ENCODE peak calls at places on chromosomes 11 and 22, in five cellular contexts. U, A, I, Y and J are unnamed samples.

GRCh38 chr22:46632646-46633249 is 12.6 kb downstream of the GRAMD4 start:
- DNase-seq in A (no peak), U (no peak), I (no peak), Y (no peak), J (no peak)

GRCh38 chr11:45412033-45412432 is 125.9 kb upstream of the SYT13 start:
- DNase-seq in Y (no peak), I (no peak), U (no peak), A (no peak), J (no peak)

GRCh38 chr11:112826026-112826425 is 135.2 kb upstream of the NCAM1 start:
- DNase-seq in I (no peak), U (no peak), A (no peak), Y (no peak), J (no peak)

GRCh38 chr11:102120437-102120935 is 10.2 kb downstream of the YAP1 start:
- DNase-seq in U (no peak), A (no peak), Y (no peak), I (no peak), J (no peak)

GRCh38 chr22:40426671-40427070 is 56.3 kb downstream of the SGSM3 start:
- DNase-seq in I (no peak), A (no peak), Y (no peak), U (no peak), J (no peak)

GRCh38 chr22:41943661-41944209 is 3.2 kb downstream of the CENPM start:
- DNase-seq in U (no peak), A (peak; percentile 17), Y (no peak), I (no peak), J (no peak)

GRCh38 chr22:46269564-46269963 is 1.8 kb downstream of the TTC38 start:
- DNase-seq in U (no peak), I (no peak), A (no peak), Y (no peak), J (no peak)

GRCh38 chr11:19093976-19094375 is 23.0 kb upstream of the ZDHHC13 start:
- DNase-seq in Y (no peak), A (no peak), U (no peak), I (no peak), J (no peak)

GRCh38 chr11:32713496-32713895 is 81.0 kb downstream of the CCDC73 start:
- DNase-seq in I (no peak), U (no peak), Y (no peak), A (no peak), J (no peak)

GRCh38 chr22:40345801-40346177 is 511 bp upstream of the ADSL start:
- DNase-seq in I (no peak), A (peak; percentile 68), Y (peak; percentile 43), U (no peak), J (peak; percentile 37)

DNA sequence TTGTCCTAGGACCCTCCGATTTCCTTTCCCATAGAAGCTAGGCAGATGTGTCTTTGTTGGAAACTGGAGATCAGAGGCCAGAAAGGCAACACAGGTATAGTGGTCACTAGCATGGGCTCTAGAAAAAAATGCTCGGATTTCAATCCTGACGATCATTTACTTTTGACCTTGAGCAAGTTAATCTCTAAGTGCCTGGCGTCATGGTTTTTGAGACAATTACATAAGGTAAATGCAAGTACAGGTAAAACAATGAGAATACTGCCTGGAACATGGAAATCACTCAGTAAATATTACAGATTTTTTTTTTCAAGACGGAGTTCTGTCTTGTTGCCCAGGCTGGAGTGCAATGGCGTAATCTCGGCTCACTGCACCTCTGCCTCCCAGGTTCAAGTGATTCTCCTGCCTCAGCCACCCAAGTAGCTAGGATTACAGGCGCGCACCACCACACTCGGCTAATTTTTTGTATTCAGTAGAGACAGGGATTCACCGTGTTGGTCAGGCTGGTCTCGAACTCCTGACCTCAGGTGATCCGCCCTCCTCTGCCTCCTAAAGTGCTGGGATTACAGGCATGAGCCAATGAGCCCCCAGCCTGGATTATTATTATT is 1.1 kb upstream of the DENND5A start:
- DNase-seq in I (no peak), Y (no peak), U (no peak), A (no peak), J (no peak)
- TF ChIP-seq CTCF in I (no peak), Y (no peak), U (no peak), A (no peak), J (no peak)

GRCh38 chr11:111454561-111455192 is 57.5 kb downstream of the BTG4 start:
- DNase-seq in Y (no peak), A (peak; percentile 57), I (peak; percentile 84), U (peak; percentile 49), J (no peak)
- TF ChIP-seq CTCF in Y (no peak), A (peak; percentile 52), I (peak; percentile 68), U (no peak), J (no peak)

GRCh38 chr11:83410605-83411565 is 124.7 kb upstream of the CCDC90B start:
- DNase-seq in Y (no peak), U (peak; percentile 80), I (no peak), A (no peak), J (no peak)
- TF ChIP-seq CTCF in Y (no peak), U (no peak), I (no peak), A (no peak), J (no peak)

DNA sequence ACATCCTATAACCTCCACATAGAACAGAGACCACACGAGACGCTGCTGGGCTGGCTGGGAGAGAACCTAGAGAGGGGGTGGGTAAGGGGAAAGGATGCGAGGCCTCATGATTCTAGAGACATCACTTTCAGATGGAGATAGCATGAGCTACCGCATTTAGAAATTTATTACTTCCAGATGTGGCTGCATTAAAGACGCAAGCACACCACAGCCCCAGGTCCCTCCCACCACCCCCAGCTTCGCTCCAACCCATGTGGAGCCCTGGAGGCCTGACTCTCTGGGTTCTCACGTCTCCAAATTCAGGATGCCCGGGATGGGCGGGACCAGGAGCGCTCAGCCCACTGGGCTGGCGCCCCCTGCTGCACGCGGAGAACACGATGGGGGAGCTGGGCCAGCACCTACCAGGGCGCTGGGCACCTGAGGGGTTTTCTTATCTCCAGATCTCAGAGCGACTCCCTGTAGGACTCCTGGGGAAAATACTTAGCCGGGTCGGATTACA is 13.6 kb downstream of the MRPL21 start:
- DNase-seq in I (peak; percentile 97), Y (no peak), A (no peak), U (no peak), J (no peak)
- TF ChIP-seq CTCF in I (peak; percentile 88), Y (no peak), A (no peak), U (peak; percentile 29), J (no peak)

GRCh38 chr11:70315726-70316125 is 45.2 kb downstream of the PPFIA1 start:
- DNase-seq in U (no peak), A (no peak), Y (no peak), I (no peak), J (no peak)

GRCh38 chr11:70317576-70318305 is 47.3 kb downstream of the PPFIA1 start:
- DNase-seq in I (no peak), A (no peak), Y (no peak), U (no peak), J (no peak)

GRCh38 chr11:70323811-70324210 is 53.3 kb downstream of the PPFIA1 start:
- DNase-seq in I (no peak), U (no peak), A (no peak), Y (no peak), J (no peak)

GRCh38 chr11:70322653-70323052 is 52.2 kb downstream of the PPFIA1 start:
- DNase-seq in I (no peak), Y (no peak), U (no peak), A (no peak), J (no peak)

DNA sequence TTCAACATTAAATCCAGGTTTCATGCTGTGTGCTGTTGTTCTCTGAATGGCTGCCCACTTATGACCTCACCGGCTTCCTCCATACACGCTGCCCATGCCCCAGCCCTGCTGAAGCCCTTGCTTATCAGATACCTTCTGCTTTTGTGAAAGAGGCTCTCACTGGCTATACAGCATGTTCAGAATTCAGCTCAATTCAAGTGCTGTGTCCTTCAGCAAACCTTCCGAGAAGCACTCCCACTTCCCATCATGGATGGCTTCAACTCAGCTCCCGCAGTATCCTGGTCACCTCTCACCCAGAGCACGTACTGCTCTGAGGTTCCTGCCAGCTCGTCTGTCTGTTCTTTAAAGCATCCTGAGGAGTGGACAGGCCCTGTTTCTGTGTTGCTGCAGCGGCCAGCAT is 49.2 kb downstream of the PPFIA1 start:
- DNase-seq in I (no peak), U (no peak), A (no peak), Y (no peak), J (no peak)
- TF ChIP-seq CTCF in I (no peak), U (no peak), A (no peak), Y (no peak), J (no peak)

GRCh38 chr11:133441964-133442660 is 90.2 kb downstream of the OPCML start:
- DNase-seq in U (no peak), I (no peak), Y (no peak), A (no peak), J (no peak)
- TF ChIP-seq CTCF in U (no peak), I (no peak), Y (no peak), A (no peak), J (no peak)

GRCh38 chr22:22207845-22208564 is 36.6 kb upstream of the VPREB1 start:
- DNase-seq in A (peak; percentile 95), U (peak; percentile 20), I (no peak), Y (peak; percentile 76), J (peak; percentile 80)
- TF ChIP-seq CTCF in A (peak; percentile 90), U (no peak), I (peak; percentile 55), Y (peak; percentile 78), J (no peak)

DNA sequence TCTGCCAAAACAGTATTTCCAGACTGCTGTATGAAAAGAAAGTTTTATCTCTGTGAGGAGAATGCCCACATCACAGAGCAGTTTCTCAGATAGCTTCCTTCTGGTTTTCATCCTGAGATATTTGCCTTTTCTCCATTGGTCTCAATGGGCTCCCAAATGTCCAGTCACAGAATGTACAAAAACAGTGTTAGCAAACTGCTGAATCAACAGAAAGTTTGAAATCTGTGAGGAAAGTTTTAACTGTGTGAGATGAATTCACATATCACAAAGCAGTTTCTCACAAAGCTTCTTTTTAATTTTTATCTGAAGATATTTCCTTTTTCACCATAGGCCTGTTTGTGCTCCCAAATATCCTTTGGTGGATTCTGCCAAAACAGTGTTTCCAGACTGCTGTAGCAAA is 207.2 kb upstream of the TRIM48 start:
- DNase-seq in A (no peak), Y (no peak), U (no peak), I (no peak), J (no peak)
- TF ChIP-seq CTCF in A (no peak), Y (no peak), U (no peak), I (no peak), J (no peak)

DNA sequence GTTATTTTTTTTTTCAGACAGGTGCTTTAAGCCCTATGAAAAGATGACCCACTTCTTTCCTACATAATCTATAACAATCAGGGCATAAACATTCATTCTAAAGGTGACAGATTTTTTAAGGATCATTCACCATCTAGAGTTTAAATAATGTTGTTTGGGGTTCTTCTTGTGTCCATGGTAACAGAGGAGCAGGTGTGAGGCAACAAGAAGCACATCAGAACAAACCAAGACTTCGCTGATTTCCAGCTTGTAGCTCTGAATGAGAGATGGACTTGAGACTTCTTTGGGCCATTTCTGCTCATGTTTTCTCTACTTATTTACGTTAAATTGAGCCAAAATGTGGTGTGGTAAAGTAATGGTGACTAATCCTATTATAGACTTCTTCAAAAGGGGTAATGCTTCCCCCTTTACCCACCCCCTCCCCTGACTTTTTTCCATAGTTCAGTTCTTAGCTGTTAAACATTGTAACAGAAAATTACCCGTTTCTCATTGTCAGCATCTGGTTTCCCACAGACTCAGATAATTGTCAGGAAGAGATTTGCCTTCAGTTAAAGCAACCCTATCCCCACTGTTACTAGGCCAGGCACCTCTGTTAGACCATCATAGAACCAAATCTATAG is 65.2 kb downstream of the CSTPP1 start:
- DNase-seq in Y (no peak), U (no peak), I (no peak), A (no peak), J (no peak)
- TF ChIP-seq CTCF in Y (no peak), U (no peak), I (no peak), A (no peak), J (no peak)